ENCODE peak calls at places on chromosomes 12 and 14, in eight cellular contexts. W is thoracic aorta; I is HCT116; C is CD4-positive, alpha-beta T cell; V is PC-3; S is heart left ventricle; O is H9; G is osteoblast. N is an unnamed sample.

GRCh38 chr12:119229837-119230236 is 51.1 kb downstream of the HSPB8 start:
- DNase-seq in W (no peak), I (peak; percentile 59), C (no peak), V (peak; percentile 49), S (peak; percentile 33), O (peak; percentile 90), G (no peak), N (no peak)

GRCh38 chr12:111699-112591 is 45.4 kb downstream of the IQSEC3 start:
- DNase-seq in W (no peak), I (no peak), C (no peak), V (no peak), S (no peak), O (no peak), G (no peak), N (no peak)

GRCh38 chr12:75550401-75550851 is 39.0 kb upstream of the KRR1 start:
- DNase-seq in W (no peak), I (no peak), C (no peak), V (no peak), S (peak; percentile 56), O (no peak), G (no peak), N (no peak)

GRCh38 chr14:59268011-59268410 is 79.5 kb downstream of the DAAM1 start:
- DNase-seq in W (no peak), I (no peak), C (no peak), V (peak; percentile 99), S (no peak), O (no peak), G (no peak), N (no peak)

GRCh38 chr14:46734287-46734686 is 82.7 kb upstream of the RPL10L start:
- DNase-seq in W (no peak), I (no peak), C (no peak), V (peak; percentile 11), S (no peak), O (no peak), G (no peak), N (no peak)

GRCh38 chr12:12439636-12440035 is 82.8 kb downstream of the BORCS5 start:
- DNase-seq in W (no peak), I (no peak), C (no peak), V (peak; percentile 88), S (no peak), O (no peak), G (no peak), N (no peak)

GRCh38 chr14:41385787-41386186 is 220.9 kb upstream of the LRFN5 start:
- DNase-seq in W (no peak), I (no peak), C (no peak), V (no peak), S (no peak), O (no peak), G (no peak), N (no peak)

GRCh38 chr12:56995201-56995929 is 11.0 kb downstream of the ZBTB39 start:
- DNase-seq in W (no peak), I (no peak), C (no peak), V (no peak), S (no peak), O (peak; percentile 28), G (no peak), N (no peak)

GRCh38 chr12:54879132-54879531 is 24.8 kb downstream of the MUCL1 start:
- DNase-seq in W (no peak), I (no peak), C (no peak), V (no peak), S (no peak), O (no peak), G (no peak), N (no peak)

GRCh38 chr14:35818346-35819115 is 7.6 kb upstream of the BRMS1L start:
- DNase-seq in W (no peak), I (no peak), C (no peak), V (peak; percentile 73), S (no peak), O (no peak), G (peak; percentile 89), N (no peak)

GRCh38 chr12:16300706-16301105 is 23.2 kb upstream of the SLC15A5 start:
- DNase-seq in W (no peak), I (no peak), C (no peak), V (no peak), S (peak; percentile 27), O (no peak), G (no peak), N (no peak)

GRCh38 chr12:118103601-118104382 is at the start of gene VSIG10:
- DNase-seq in W (no peak), I (no peak), C (peak; percentile 2), V (peak; percentile 90), S (peak; percentile 76), O (peak; percentile 79), G (peak; percentile 97), N (peak; percentile 55)

GRCh38 chr14:58705066-58705465 is 67.3 kb downstream of the DACT1 start:
- DNase-seq in W (no peak), I (no peak), C (no peak), V (no peak), S (no peak), O (no peak), G (no peak), N (no peak)

GRCh38 chr12:110564471-110564991 is 18.6 kb downstream of the PPTC7 start:
- DNase-seq in W (no peak), I (no peak), C (no peak), V (no peak), S (no peak), O (no peak), G (peak; percentile 53), N (no peak)

GRCh38 chr14:59213368-59214315 is 25.2 kb downstream of the DAAM1 start:
- DNase-seq in W (no peak), I (no peak), C (no peak), V (peak; percentile 33), S (no peak), O (no peak), G (peak; percentile 57), N (no peak)

GRCh38 chr12:57138526-57139272 is 8.7 kb downstream of the LRP1-AS start:
- DNase-seq in W (no peak), I (no peak), C (no peak), V (no peak), S (peak; percentile 75), O (no peak), G (peak; percentile 38), N (no peak)

GRCh38 chr14:52551696-52552062 is 626 bp downstream of the TXNDC16 start:
- DNase-seq in W (no peak), I (no peak), C (no peak), V (peak; percentile 48), S (no peak), O (no peak), G (peak; percentile 72), N (no peak)

GRCh38 chr12:110245278-110245868 is 35.7 kb upstream of the ATP2A2 start:
- DNase-seq in W (no peak), I (no peak), C (peak; percentile 29), V (peak; percentile 69), S (no peak), O (peak; percentile 78), G (peak; percentile 46), N (no peak)

GRCh38 chr14:103022669-103023044 is 34.7 kb downstream of the CDC42BPB start:
- DNase-seq in W (no peak), I (no peak), C (no peak), V (no peak), S (no peak), O (no peak), G (no peak), N (no peak)

GRCh38 chr14:103021817-103022668 is 35.3 kb downstream of the CDC42BPB start:
- DNase-seq in W (no peak), I (no peak), C (no peak), V (no peak), S (no peak), O (no peak), G (peak; percentile 80), N (peak; percentile 50)

GRCh38 chr14:103026988-103027387 is 30.4 kb downstream of the CDC42BPB start:
- DNase-seq in W (no peak), I (no peak), C (no peak), V (peak; percentile 28), S (no peak), O (no peak), G (no peak), N (no peak)

GRCh38 chr14:103027451-103027850 is 29.9 kb downstream of the CDC42BPB start:
- DNase-seq in W (no peak), I (no peak), C (no peak), V (no peak), S (no peak), O (no peak), G (no peak), N (no peak)

DNA sequence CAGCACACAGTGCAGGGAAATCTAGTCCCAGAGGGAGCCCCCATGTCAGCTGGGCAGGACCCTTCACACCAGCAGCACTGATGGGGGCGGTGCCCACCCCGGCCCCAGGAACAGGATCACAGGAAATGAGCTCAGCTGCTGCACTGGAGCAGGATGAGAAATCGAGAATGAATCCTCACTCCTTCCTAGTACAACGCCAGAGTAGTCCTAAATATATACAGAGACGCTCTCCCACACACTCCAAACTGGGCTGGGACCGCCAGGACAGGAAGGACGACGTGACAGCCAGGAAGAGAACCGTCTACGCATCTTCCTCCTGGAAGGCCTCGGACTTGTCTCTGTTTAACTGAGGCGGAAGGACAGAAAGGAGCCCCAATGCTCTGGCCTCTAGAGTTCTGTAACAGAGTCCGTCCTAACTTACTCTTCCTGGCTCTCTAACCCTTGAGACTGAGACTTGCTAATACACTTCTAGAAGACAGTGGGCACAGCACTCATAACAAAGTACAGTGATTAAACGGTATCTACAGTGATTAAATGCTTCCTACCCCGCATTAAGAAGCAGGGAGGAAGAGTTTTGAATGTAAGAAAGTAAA is 33.4 kb downstream of the CDC42BPB start:
- DNase-seq in W (no peak), I (no peak), C (no peak), V (peak; percentile 51), S (peak; percentile 57), O (no peak), G (peak; percentile 94), N (no peak)
- H3K27ac ChIP-seq in W (peak overlapping the region; percentile 36), I (no peak overlapping the region), C (no peak overlapping the region), V (peak overlapping the region; percentile 72), S (peak overlapping the region; percentile 23), O (no peak overlapping the region), G (peak overlapping the region; percentile 84), N (no peak overlapping the region)

DNA sequence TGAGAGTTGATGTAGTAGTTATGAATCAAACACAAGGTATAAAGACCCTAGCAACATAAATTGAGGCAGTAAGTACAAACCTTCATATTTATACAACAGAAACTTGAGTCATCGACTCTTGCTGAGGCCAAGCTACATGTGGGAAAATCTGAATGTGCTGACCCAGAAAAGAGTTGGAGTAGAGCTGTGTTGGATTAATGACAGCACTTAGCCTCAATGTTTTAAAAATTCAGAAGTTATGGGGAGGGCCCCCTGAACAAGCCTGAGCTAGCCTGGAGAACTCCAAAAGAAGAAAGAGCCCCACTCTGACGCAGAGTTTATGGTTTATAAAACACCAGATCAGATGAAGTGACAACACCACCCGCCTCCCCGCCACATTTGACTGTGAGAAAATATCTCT is 100.0 kb downstream of the DUSP6 start:
- DNase-seq in W (no peak), I (no peak), C (no peak), V (no peak), S (no peak), O (no peak), G (no peak), N (no peak)
- H3K27ac ChIP-seq in W (no peak overlapping the region), I (no peak overlapping the region), C (no peak overlapping the region), V (no peak overlapping the region), S (no peak overlapping the region), O (no peak overlapping the region), G (no peak overlapping the region), N (no peak overlapping the region)

GRCh38 chr14:100290607-100291304 is 15.5 kb downstream of the SLC25A29 start:
- DNase-seq in W (no peak), I (no peak), C (no peak), V (no peak), S (no peak), O (no peak), G (peak; percentile 62), N (no peak)
- H3K27ac ChIP-seq in W (no peak overlapping the region), I (no peak overlapping the region), C (no peak overlapping the region), V (no peak overlapping the region), S (no peak overlapping the region), O (no peak overlapping the region), G (no peak overlapping the region), N (no peak overlapping the region)

GRCh38 chr12:26711569-26711968 is 121.4 kb downstream of the ITPR2 start:
- DNase-seq in W (no peak), I (no peak), C (no peak), V (no peak), S (no peak), O (no peak), G (no peak), N (no peak)
- H3K27ac ChIP-seq in W (no peak overlapping the region), I (no peak overlapping the region), C (no peak overlapping the region), V (no peak overlapping the region), S (no peak overlapping the region), O (no peak overlapping the region), G (no peak overlapping the region), N (no peak overlapping the region)

N was measured in caudate nucleus.